ENCODE peak calls at places on chromosome 10, in nine cellular contexts. Y is sigmoid colon, M is stomach, A is BE2C, E is AG04450, S is thoracic aorta, F is bronchial epithelial cell, N is PC-3, J is A549. L is an unnamed sample.

GRCh38 chr10:49564461-49565009 is 25.6 kb upstream of the ERCC6 start:
- DNase-seq in Y (no peak), M (no peak), A (no peak), E (no peak), S (no peak), F (peak), N (peak), J (no peak), L (no peak)

GRCh38 chr10:10544890-10545289 is 472.8 kb upstream of the CELF2 start:
- DNase-seq in Y (no peak), M (no peak), A (no peak), E (no peak), S (no peak), F (no peak), N (no peak), J (no peak), L (no peak)

GRCh38 chr10:62788861-62789467 is 15.6 kb upstream of the ADO start:
- DNase-seq in Y (no peak), M (no peak), A (no peak), E (no peak), S (no peak), F (no peak), N (no peak), J (no peak), L (no peak)

GRCh38 chr10:130660266-130660665 is 524.1 kb downstream of the GLRX3 start:
- DNase-seq in Y (no peak), M (no peak), A (no peak), E (no peak), S (no peak), F (no peak), N (no peak), J (no peak), L (no peak)

GRCh38 chr10:118944959-118945622 is 84.4 kb upstream of the NANOS1 start:
- DNase-seq in Y (no peak), M (no peak), A (no peak), E (no peak), S (no peak), F (no peak), N (no peak), J (no peak), L (no peak)

GRCh38 chr10:95421782-95422181 is 131.0 kb upstream of the PDLIM1 start:
- DNase-seq in Y (peak), M (no peak), A (no peak), E (no peak), S (no peak), F (no peak), N (no peak), J (no peak), L (no peak)

GRCh38 chr10:14995964-14996565 is 36.9 kb downstream of the MEIG1 start:
- DNase-seq in Y (no peak), M (no peak), A (no peak), E (no peak), S (no peak), F (no peak), N (no peak), J (no peak), L (no peak)

GRCh38 chr10:48473704-48474103 is 131.2 kb downstream of the ARHGAP22 start:
- DNase-seq in Y (peak), M (peak), A (no peak), E (no peak), S (no peak), F (no peak), N (no peak), J (no peak), L (no peak)

GRCh38 chr10:93992400-93993030 is 1.2 kb upstream of the PLCE1 start:
- DNase-seq in Y (no peak), M (no peak), A (no peak), E (no peak), S (no peak), F (no peak), N (peak), J (peak), L (no peak)

GRCh38 chr10:99236627-99237309 is 1.1 kb upstream of the HPSE2 start:
- DNase-seq in Y (no peak), M (no peak), A (no peak), E (no peak), S (no peak), F (no peak), N (no peak), J (no peak), L (no peak)

GRCh38 chr10:126042354-126042753 is 146.0 kb downstream of the FANK1 start:
- DNase-seq in Y (no peak), M (no peak), A (no peak), E (no peak), S (no peak), F (peak), N (no peak), J (no peak), L (no peak)

GRCh38 chr10:116164291-116164690 is 108.7 kb downstream of the GFRA1 start:
- DNase-seq in Y (no peak), M (no peak), A (no peak), E (no peak), S (no peak), F (no peak), N (no peak), J (no peak), L (no peak)

GRCh38 chr10:14470920-14471319 is 140.2 kb upstream of the FRMD4A start:
- DNase-seq in Y (no peak), M (no peak), A (no peak), E (no peak), S (no peak), F (no peak), N (no peak), J (no peak), L (no peak)

GRCh38 chr10:60203993-60204618 is 185.6 kb downstream of the ANK3 start:
- DNase-seq in Y (no peak), M (no peak), A (no peak), E (no peak), S (no peak), F (peak), N (peak), J (peak), L (no peak)

GRCh38 chr10:99172130-99172738 is 63.4 kb downstream of the HPSE2 start:
- DNase-seq in Y (no peak), M (no peak), A (peak), E (peak), S (no peak), F (peak), N (peak), J (peak), L (peak)

GRCh38 chr10:33917069-33917468 is 582.6 kb upstream of the NRP1 start:
- DNase-seq in Y (no peak), M (no peak), A (no peak), E (no peak), S (no peak), F (no peak), N (no peak), J (no peak), L (no peak)

GRCh38 chr10:58189269-58189668 is 78.4 kb downstream of the IPMK start:
- DNase-seq in Y (no peak), M (no peak), A (no peak), E (peak), S (no peak), F (peak), N (peak), J (no peak), L (peak)

GRCh38 chr10:129365767-129366400 is 101.2 kb upstream of the MGMT start:
- DNase-seq in Y (no peak), M (no peak), A (peak), E (no peak), S (no peak), F (no peak), N (no peak), J (no peak), L (no peak)

GRCh38 chr10:21508987-21509334 is 16.5 kb downstream of the SKIDA1 start:
- DNase-seq in Y (no peak), M (no peak), A (no peak), E (no peak), S (no peak), F (no peak), N (no peak), J (no peak), L (no peak)

GRCh38 chr10:132469197-132469942 is 68.2 kb upstream of the INPP5A start:
- DNase-seq in Y (no peak), M (no peak), A (peak), E (no peak), S (no peak), F (no peak), N (no peak), J (no peak), L (no peak)

GRCh38 chr10:86786368-86786767 is 29.9 kb downstream of the BMPR1A start:
- DNase-seq in Y (no peak), M (no peak), A (no peak), E (no peak), S (no peak), F (no peak), N (no peak), J (no peak), L (no peak)

GRCh38 chr10:60048146-60048545 is 141.8 kb upstream of the CCDC6 start:
- DNase-seq in Y (no peak), M (peak), A (peak), E (no peak), S (no peak), F (peak), N (peak), J (no peak), L (peak)

GRCh38 chr10:128054163-128054970 is 71.9 kb downstream of the MKI67 start:
- DNase-seq in Y (no peak), M (no peak), A (no peak), E (no peak), S (no peak), F (no peak), N (no peak), J (no peak), L (no peak)

GRCh38 chr10:74092372-74092771 is 58.3 kb downstream of the AP3M1 start:
- DNase-seq in Y (no peak), M (no peak), A (no peak), E (no peak), S (no peak), F (no peak), N (no peak), J (no peak), L (no peak)

GRCh38 chr10:44906476-44906875 is 4.7 kb upstream of the TMEM72 start:
- DNase-seq in Y (no peak), M (no peak), A (no peak), E (no peak), S (no peak), F (no peak), N (no peak), J (no peak), L (no peak)

GRCh38 chr10:110746254-110746826 is 102.2 kb downstream of the RBM20 start:
- DNase-seq in Y (peak), M (peak), A (peak), E (peak), S (no peak), F (peak), N (peak), J (peak), L (peak)

GRCh38 chr10:25707976-25708671 is 225.9 kb upstream of the MYO3A start:
- DNase-seq in Y (no peak), M (no peak), A (no peak), E (no peak), S (no peak), F (no peak), N (no peak), J (no peak), L (no peak)

DNA sequence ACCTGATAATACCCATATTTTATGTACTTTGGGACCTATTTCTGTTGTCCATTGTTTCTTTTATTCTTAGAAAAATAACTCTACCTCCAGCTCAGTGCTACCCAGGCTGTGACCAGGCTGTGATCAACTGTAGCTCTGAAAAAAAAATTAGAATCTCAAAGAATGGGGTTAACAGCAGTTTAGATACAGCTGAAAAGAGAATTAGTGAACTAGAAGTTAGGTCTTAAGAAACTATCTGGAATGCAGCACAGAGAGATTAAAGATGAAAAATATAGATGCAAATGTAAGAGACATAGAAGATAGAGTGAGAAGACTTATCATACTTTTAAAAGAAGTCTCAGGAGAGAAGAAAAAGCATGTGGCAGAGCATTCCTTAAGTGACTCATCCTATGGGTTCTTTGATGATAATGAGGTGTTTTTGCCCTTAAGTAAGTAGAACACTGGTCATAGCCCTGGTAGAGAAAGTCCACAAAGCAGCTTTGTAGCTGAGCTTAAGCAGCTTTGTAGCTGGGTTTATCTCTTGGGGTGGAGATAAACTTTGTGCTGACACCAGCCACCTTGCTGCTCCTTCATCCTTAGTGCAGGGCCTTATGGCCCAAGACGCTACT is 27.3 kb upstream of the SFRP5 start:
- DNase-seq in Y (no peak), M (no peak), A (no peak), E (no peak), S (no peak), F (peak), N (no peak), J (no peak), L (no peak)
- TF ChIP-seq CTCF in Y (no peak), M (no peak), A (no peak), E (no peak), S (no peak), F (no peak), N (no peak), J (no peak), L (no peak)

DNA sequence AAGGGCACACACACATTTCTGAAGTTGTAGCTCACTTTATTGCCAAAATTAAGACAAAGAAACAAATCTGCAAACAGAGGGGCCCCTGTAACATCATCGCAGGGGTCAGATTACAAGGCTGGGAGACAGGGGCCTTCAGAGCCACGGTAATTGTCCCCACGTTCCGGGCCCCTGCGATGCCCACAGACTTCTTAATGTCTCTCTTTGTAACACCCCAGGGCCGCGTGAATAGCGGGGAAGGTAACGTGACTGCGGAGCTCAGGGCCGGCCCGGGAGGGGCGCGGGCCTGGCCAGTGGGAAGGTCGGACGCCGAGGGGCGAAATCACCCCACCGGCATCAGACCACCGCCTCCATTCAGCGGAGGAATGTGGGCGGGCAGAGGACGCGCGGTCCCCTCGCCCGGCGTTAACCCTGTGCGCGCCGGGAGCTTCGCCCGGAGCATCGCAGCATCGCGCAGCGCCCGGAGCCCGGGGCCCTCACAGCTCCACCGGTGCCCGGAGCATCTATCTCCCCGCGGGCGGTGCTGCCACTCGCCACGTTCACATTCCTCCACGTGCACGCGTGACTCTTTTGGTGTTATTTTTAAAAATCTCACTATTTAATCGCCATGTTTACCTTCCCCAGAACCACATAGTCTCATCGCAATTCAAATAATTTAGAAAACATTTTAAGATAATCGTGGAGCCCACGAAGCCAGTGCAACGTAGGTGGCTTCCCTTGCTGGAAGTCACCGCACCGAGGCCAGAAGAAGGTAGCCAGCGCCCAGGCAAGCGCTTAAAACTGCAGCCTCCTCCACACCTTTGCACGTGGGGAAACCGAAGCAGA is 22.0 kb downstream of the FGFBP3 start:
- DNase-seq in Y (peak), M (no peak), A (peak), E (no peak), S (no peak), F (no peak), N (no peak), J (peak), L (no peak)
- H3K4me3 ChIP-seq in Y (peak), M (peak), A (peak), E (peak), S (peak), F (peak), N (no peak), J (peak), L (peak)

DNA sequence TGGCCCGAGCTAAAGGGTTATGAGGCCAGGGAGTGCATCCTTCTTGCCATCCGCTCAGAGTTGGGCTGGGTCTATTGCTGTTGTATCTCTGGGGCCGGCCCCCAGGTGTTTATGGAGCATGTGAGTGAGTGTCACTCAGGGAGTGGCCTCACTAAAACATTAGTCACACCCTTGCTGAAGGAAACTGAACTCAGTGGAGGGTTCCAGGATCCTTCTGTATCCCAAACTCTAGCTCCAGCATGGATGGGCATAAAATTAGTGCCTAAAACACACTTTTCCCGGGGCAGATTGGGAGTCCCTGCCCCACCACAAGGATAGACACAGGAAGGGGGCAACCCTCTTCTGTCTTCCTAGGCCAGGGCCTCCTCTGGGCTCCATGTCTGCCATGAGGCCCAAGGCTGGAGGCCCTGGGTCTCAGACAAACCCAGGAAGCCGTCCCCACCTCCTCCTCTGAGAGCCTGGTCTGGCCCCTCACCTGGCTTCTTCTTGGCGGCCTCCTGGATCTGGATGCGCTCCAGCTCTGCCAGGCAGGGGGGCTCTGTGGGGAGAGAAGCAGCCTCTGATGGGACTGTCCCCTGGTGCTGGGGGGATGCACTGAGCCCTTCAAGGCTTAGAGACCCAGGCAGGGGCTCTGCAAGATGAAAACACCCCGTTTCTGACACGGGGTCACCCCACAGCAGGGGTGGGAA is 24.5 kb downstream of the SPOCK2 start:
- DNase-seq in Y (no peak), M (no peak), A (no peak), E (no peak), S (no peak), F (peak), N (peak), J (no peak), L (no peak)
- TF ChIP-seq CTCF in Y (no peak), M (no peak), A (no peak), E (no peak), S (no peak), F (no peak), N (no peak), J (no peak), L (no peak)

DNA sequence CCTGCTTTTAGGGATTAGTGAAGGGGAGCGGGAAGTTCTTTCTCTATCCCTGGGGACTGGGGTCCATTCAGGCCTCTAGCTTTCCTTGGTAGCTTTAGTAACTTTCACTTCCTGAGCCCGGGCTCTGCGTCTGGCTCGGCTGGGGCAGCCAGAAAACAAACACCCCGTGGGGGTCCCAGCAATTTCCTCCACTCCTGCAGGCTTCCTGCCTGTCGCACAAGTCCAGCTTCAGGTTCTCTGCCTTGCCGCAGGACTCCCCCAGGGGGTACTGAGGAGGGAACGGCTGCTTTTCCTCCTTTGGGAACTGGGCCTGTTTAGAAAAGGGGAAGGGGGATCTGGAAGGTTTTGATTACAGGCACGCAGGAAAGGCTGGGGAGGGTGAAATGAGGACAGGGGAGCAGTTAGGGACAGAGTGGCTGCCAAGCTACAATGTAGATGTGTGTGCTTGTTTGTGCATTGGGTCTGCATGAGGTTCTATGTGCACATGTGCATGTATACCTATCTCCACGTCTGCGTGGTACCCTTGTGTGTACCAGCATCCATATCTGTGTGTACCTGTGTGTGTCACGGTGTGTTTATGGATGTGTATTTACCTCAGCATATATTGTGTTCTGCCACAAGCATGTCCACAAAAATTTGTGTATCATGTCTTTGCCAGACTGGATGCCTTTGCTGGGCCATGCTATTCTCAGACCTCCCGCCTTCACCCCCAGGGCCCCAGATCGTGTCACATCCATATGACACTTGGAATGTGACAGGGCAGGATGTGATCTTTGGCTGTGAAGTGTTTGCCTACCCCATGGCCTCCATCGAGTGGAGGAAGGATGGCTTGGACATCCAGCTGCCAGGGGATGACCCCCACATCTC is 2.0 kb downstream of the KAZALD1 start:
- DNase-seq in Y (no peak), M (no peak), A (peak), E (no peak), S (no peak), F (no peak), N (no peak), J (no peak), L (no peak)
- H3K4me3 ChIP-seq in Y (no peak), M (no peak), A (peak), E (no peak), S (peak), F (no peak), N (peak), J (no peak), L (peak)

GRCh38 chr10:71268247-71268691 is 50.8 kb upstream of the SLC29A3 start:
- DNase-seq in Y (no peak), M (no peak), A (peak), E (no peak), S (no peak), F (peak), N (no peak), J (peak), L (no peak)
- TF ChIP-seq CTCF in Y (peak), M (no peak), A (peak), E (peak), S (peak), F (peak), N (peak), J (peak), L (peak)

GRCh38 chr10:27344568-27345454 is 104.2 kb upstream of the ACBD5 start:
- DNase-seq in Y (no peak), M (no peak), A (no peak), E (no peak), S (no peak), F (no peak), N (no peak), J (no peak), L (no peak)

GRCh38 chr10:27345455-27345909 is 104.9 kb upstream of the ACBD5 start:
- DNase-seq in Y (no peak), M (no peak), A (no peak), E (no peak), S (no peak), F (no peak), N (no peak), J (no peak), L (no peak)

DNA sequence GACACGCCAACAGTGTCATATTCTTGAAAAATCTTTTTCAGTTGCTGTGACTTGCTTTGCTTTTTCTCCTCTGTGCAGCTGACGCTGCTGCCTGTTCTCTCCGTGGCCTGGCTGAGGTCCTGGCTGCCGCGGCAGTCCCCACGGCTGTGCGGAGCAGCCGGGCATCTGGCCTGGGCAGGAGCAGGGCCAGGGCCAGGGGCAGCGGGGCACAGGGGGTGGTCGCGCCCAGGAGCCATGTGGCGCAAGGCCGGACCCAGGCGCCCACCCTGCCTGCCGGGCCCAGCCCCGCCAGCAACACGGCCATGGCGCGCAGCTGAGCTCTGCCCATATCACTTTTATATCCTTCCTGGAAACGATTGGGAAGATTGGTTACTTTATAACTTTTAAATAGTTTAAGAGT is 109.4 kb upstream of the ACBD5 start:
- DNase-seq in Y (no peak), M (no peak), A (no peak), E (no peak), S (no peak), F (no peak), N (no peak), J (no peak), L (no peak)
- H3K4me3 ChIP-seq in Y (no peak), M (no peak), A (no peak), E (no peak), S (no peak), F (no peak), N (no peak), J (no peak), L (no peak)